ENCODE peak calls at places on chromosomes 12 and 14, in ten cellular contexts. L, S, H, V, X, B, U, F, N and Q are unnamed samples.

GRCh38 chr14:73619524-73619923 is 7.2 kb downstream of the ACOT6 start:
- DNase-seq in F (no peak), H (no peak), X (no peak), N (no peak), U (no peak), L (no peak), S (no peak), B (no peak), V (no peak), Q (no peak)

GRCh38 chr12:43696154-43696553 is 62.4 kb downstream of the PUS7L start:
- DNase-seq in S (no peak), U (no peak), F (peak), H (no peak), L (no peak), V (no peak), N (no peak), B (peak), X (no peak), Q (no peak)

GRCh38 chr14:104968541-104969401 is 9.4 kb downstream of the AHNAK2 start:
- DNase-seq in L (no peak), X (no peak), S (no peak), U (peak), V (peak), H (peak), N (peak), F (no peak), B (no peak), Q (no peak)

GRCh38 chr14:81219821-81220487 is 805 bp downstream of the GTF2A1 start:
- DNase-seq in L (peak), B (peak), V (peak), S (peak), N (peak), H (no peak), U (peak), X (no peak), F (peak), Q (no peak)

GRCh38 chr12:124441443-124442190 is 125.8 kb downstream of the NCOR2 start:
- DNase-seq in N (no peak), H (no peak), B (peak), L (no peak), V (peak), X (peak), U (no peak), S (no peak), F (no peak), Q (no peak)

GRCh38 chr14:49861581-49861922 is 9.0 kb upstream of the NEMF start:
- DNase-seq in F (peak), B (peak), V (peak), U (peak), S (peak), L (peak), H (peak), N (peak), X (peak), Q (peak)

GRCh38 chr14:91229743-91230200 is 14.7 kb downstream of the GPR68 start:
- DNase-seq in X (peak), F (no peak), U (no peak), B (no peak), N (no peak), V (peak), L (no peak), S (no peak), H (no peak), Q (no peak)

GRCh38 chr14:20683125-20683895 is 1.1 kb upstream of the RNASE4 start:
- DNase-seq in N (peak), X (peak), F (peak), L (peak), V (peak), U (peak), B (peak), S (peak), H (peak), Q (peak)

GRCh38 chr12:13798162-13798561 is 183.2 kb downstream of the GRIN2B start:
- DNase-seq in S (no peak), N (no peak), L (no peak), U (no peak), B (no peak), H (no peak), F (no peak), V (no peak), X (no peak), Q (no peak)

GRCh38 chr12:62306569-62307530 is 46.6 kb downstream of the USP15 start:
- DNase-seq in N (no peak), V (no peak), H (no peak), U (no peak), L (no peak), F (no peak), X (no peak), S (no peak), B (peak), Q (no peak)

GRCh38 chr12:101552277-101552676 is 42.5 kb upstream of the MYBPC1 start:
- DNase-seq in S (no peak), U (no peak), V (peak), L (no peak), N (no peak), F (no peak), B (no peak), X (no peak), H (peak), Q (no peak)

DNA sequence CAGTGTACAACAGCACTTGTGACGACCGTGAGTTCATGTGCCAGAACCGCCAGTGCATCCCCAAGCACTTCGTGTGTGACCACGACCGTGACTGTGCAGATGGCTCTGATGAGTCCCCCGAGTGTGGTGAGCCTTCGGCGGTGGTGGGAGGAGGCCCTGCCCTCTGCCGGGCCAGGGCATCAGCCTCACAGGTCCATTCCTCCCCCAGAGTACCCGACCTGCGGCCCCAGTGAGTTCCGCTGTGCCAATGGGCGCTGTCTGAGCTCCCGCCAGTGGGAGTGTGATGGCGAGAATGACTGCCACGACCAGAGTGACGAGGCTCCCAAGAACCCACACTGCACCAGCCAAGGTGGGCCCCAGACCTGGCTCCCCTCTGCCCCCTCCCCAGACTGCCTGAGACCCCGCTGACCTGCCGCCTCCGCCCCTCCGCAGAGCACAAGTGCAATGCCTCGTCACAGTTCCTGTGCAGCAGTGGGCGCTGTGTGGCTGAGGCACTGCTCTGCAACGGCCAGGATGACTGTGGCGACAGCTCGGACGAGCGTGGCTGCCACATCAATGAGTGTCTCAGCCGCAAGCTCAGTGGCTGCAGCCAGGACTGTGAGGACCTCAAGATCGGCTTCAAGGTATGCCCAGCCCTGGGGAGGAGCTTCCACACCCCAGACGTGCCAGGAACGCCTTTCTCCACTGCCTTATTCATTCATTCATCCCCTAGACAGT is 20.8 kb upstream of the NXPH4 start:
- DNase-seq in B (peak), N (no peak), S (no peak), U (no peak), F (no peak), H (no peak), V (no peak), X (no peak), L (no peak), Q (no peak)
- TF ChIP-seq CTCF in B (peak), N (no peak), S (no peak), U (no peak), F (no peak), H (no peak), V (no peak), X (no peak), L (no peak), Q (no peak)

DNA sequence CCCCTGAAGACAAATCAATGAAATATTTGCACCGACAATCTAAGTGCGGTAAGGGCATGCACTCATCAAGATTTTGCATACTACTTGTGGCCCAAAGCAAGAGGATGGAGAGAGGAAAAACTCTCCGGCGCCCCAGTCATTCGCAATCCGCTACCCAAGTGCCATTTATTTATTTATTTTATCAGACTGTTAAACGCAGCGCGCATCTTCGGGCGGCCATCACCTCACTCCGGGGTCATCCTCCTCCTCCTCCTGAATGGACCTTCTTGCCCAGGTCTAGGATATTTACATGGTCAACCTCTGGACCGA is 1.2 kb downstream of the NOVA1 start:
- DNase-seq in S (peak), N (peak), X (no peak), L (peak), V (no peak), B (no peak), H (no peak), F (peak), U (no peak), Q (no peak)
- H3K4me3 ChIP-seq in S (peak), N (peak), X (peak), L (peak), V (peak), B (no peak), H (peak), F (peak), U (peak), Q (peak)

GRCh38 chr12:11227373-11227772 is 40.6 kb upstream of the TAS2R42 start:
- DNase-seq in F (no peak), B (no peak), X (no peak), L (no peak), N (no peak), H (no peak), S (no peak), U (no peak), V (no peak), Q (no peak)

GRCh38 chr12:11228268-11228879 is 41.1 kb downstream of the PRB3 start:
- DNase-seq in F (peak), B (peak), N (no peak), X (peak), U (no peak), L (no peak), S (no peak), H (no peak), V (peak), Q (no peak)
- TF ChIP-seq CTCF in F (peak), B (peak), N (peak), X (peak), U (no peak), L (peak), S (no peak), H (no peak), V (peak), Q (peak)

GRCh38 chr12:6340745-6341438 is 984 bp downstream of the TNFRSF1A start:
- DNase-seq in L (no peak), B (no peak), H (no peak), V (no peak), X (no peak), S (no peak), N (peak), U (no peak), F (no peak), Q (no peak)

GRCh38 chr12:6336859-6337744 is 4.8 kb downstream of the TNFRSF1A start:
- DNase-seq in U (no peak), F (no peak), V (no peak), B (peak), S (no peak), H (no peak), L (peak), N (peak), X (no peak), Q (no peak)

GRCh38 chr12:6341439-6342139 is at the start of gene TNFRSF1A:
- DNase-seq in S (no peak), B (peak), N (peak), X (peak), V (peak), F (peak), H (peak), L (peak), U (peak), Q (no peak)

GRCh38 chr12:6337958-6338406 is 3.9 kb downstream of the TNFRSF1A start:
- DNase-seq in H (no peak), F (no peak), V (peak), X (no peak), N (peak), S (no peak), U (no peak), B (no peak), L (no peak), Q (no peak)

DNA sequence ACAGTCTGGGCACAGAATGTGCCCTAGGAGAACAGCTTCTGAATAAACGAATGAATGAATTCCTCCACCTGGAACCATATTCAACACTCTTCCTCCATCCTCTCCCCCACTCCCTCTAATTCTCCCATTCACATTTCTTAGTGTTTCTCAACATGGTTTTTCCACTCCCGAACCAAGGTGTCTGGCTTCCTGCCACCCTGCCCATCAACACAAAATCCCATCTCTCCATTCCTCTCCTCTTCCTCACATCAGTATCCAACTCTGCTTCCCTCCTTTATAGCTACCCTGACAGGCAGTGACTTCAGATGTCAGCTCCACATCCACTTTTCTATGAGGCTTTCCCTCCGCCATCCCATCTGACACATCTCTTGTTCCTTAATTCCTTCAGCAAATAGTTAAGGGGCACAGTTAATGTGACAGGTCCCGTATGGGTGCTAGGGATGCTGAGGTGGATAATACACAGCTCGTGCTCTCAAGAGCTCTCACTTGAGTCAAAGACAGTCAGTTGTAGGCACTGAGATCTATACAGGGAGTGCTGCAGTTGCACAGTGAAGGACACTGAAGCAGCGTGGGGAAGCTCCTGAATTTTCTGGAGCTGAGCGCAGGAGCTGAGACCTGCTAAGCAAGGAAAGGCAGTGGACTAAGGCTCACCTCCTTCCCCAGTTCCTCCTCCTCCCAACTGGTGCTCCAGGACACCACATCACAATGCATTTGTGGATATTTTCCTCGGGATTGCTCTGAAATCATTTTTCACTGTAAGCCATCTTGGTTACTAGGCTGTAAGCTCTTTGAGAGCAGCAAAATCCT is 2.7 kb downstream of the TNFRSF1A start:
- DNase-seq in U (no peak), V (no peak), H (no peak), N (no peak), X (no peak), S (no peak), B (no peak), L (no peak), F (no peak), Q (no peak)
- H3K4me3 ChIP-seq in U (peak), V (peak), H (no peak), N (peak), X (peak), S (no peak), B (peak), L (peak), F (no peak), Q (peak)

GRCh38 chr14:46661728-46662127 is 10.1 kb upstream of the RPL10L start:
- DNase-seq in V (peak), N (no peak), X (no peak), F (no peak), L (no peak), S (no peak), B (no peak), U (no peak), H (no peak), Q (no peak)
- TF ChIP-seq CTCF in V (peak), N (peak), X (peak), F (no peak), L (no peak), S (no peak), B (no peak), U (no peak), H (no peak), Q (peak)

DNA sequence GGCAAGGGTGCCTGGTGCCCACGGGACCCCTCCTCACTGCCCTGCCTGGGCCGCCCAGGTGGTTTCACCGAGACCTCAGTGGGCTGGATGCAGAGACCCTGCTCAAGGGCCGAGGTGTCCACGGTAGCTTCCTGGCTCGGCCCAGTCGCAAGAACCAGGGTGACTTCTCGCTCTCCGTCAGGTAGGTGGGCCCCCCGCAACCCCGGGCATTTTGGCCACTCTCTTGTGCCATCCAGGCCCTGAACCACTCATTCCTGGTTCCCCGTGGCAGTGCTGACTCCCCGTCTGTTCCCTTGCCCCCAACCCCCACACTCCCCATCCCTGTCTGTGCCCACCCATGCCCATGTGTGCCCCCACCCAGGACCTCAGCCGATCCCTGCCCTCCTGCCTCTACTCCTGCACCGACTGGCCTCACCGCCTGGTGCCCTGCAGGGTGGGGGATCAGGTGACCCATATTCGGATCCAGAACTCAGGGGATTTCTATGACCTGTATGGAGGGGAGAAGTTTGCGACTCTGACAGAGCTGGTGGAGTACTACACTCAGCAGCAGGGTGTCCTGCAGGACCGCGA is 480 bp downstream of the PTPN6 start:
- DNase-seq in X (no peak), N (peak), U (no peak), S (no peak), V (no peak), H (no peak), F (no peak), B (no peak), L (no peak), Q (no peak)
- H3K4me3 ChIP-seq in X (no peak), N (no peak), U (peak), S (no peak), V (no peak), H (peak), F (no peak), B (no peak), L (peak), Q (no peak)

DNA sequence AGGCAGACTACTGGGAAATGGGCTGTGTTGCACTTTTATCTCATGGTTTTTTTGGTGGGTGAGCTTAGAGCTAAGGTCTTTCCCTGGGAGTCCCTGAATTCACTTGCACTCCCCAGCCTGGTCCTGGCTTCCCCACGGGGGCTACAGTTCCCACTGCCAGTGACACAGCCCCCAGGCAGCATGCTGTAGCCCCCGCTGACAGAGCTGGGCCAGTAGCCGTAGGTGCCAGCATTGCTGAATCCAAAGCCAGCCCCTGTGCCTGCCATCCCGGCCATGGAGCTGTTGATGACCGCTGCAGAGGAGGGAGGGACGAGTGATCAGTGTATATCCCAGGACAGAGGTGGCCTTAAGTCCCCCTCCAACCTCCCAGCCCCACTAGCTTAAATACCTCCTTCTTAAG is 6.9 kb upstream of the KRT72 start:
- DNase-seq in F (no peak), V (no peak), X (no peak), H (no peak), N (no peak), B (no peak), U (no peak), L (peak), S (no peak), Q (no peak)
- TF ChIP-seq CTCF in F (no peak), V (no peak), X (no peak), H (no peak), N (no peak), B (no peak), U (no peak), L (no peak), S (no peak), Q (no peak)

DNA sequence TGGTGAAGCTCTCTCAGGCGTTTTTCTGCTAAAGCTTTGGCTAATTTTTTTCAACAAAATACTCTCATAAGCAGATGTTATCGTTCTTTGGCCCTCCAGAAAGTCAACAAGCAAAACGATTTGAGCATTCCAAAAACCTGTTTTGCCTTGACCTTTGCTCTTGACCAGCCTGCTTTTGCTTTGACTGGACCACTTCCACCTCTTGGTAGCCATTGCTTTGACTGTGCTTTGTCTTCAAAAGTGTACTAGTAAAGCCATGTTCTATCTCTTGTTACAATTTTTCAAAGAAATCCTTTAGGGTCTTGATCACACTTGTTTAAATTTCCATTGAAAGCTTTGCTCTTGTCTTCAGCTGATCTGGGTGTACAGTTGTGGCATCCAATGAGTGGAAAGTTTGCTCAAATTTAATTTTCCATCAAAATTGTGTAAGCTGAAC is 10.7 kb upstream of the ARID4A start:
- DNase-seq in F (no peak), S (no peak), H (no peak), V (peak), X (no peak), U (no peak), N (no peak), B (no peak), L (no peak), Q (no peak)
- H3K4me3 ChIP-seq in F (no peak), S (no peak), H (no peak), V (no peak), X (no peak), U (no peak), N (no peak), B (no peak), L (no peak), Q (no peak)